ENCODE peak calls at places on chromosomes 6 and 20, in ten cellular contexts. B is epithelial cell of proximal tubule; U is esophagus squamous epithelium; Q is WTC11; G is HS-5; M is M059J; S is stimulated activated effector memory CD8-positive, alpha-beta T cell treated with anti-CD3 and anti-CD28 coated beads, Interleukin-12 subunit alpha, Interleukin-12 subunit beta, amount 100 ng/mL, for 72 hours; D is EL; Z is AG09319; F is iris pigment epithelial cell. A is an unnamed sample.

GRCh38 chr6:170165085-170165484 is 125.8 kb downstream of the DLL1 start:
- DNase-seq in B (no peak), U (no peak), Q (no peak), G (no peak), M (no peak), S (no peak), D (no peak), Z (no peak), F (no peak), A (no peak)

GRCh38 chr20:43379239-43379917 is 78.3 kb upstream of the SRSF6 start:
- DNase-seq in B (peak), U (no peak), Q (no peak), G (peak), M (peak), S (no peak), D (peak), Z (peak), F (peak), A (peak)

GRCh38 chr6:8054276-8054675 is 9.9 kb downstream of the BLOC1S5 start:
- DNase-seq in B (no peak), U (no peak), Q (no peak), G (no peak), M (no peak), S (no peak), D (no peak), Z (no peak), F (peak), A (no peak)

GRCh38 chr6:3326179-3326971 is 67.6 kb downstream of the PSMG4 start:
- DNase-seq in B (no peak), U (no peak), Q (no peak), G (no peak), M (no peak), S (no peak), D (no peak), Z (no peak), F (no peak), A (no peak)

GRCh38 chr6:153553627-153554026 is 422.5 kb upstream of the RGS17 start:
- DNase-seq in B (no peak), U (no peak), Q (peak), G (no peak), M (peak), S (no peak), D (no peak), Z (no peak), F (peak), A (peak)

GRCh38 chr6:45801471-45802289 is 214.0 kb downstream of the CLIC5 start:
- DNase-seq in B (no peak), U (no peak), Q (no peak), G (peak), M (peak), S (peak), D (no peak), Z (no peak), F (no peak), A (no peak)

GRCh38 chr6:10800810-10801209 is 37.5 kb downstream of the MAK start:
- DNase-seq in B (no peak), U (no peak), Q (no peak), G (peak), M (peak), S (no peak), D (peak), Z (peak), F (peak), A (peak)

GRCh38 chr20:49821850-49822249 is 9.2 kb downstream of the SLC9A8 start:
- DNase-seq in B (no peak), U (no peak), Q (no peak), G (peak), M (peak), S (no peak), D (peak), Z (peak), F (peak), A (peak)

GRCh38 chr6:73803562-73804221 is 107.7 kb downstream of the CD109 start:
- DNase-seq in B (peak), U (no peak), Q (peak), G (peak), M (peak), S (no peak), D (peak), Z (peak), F (peak), A (peak)

GRCh38 chr20:7879883-7880282 is 60.4 kb downstream of the HAO1 start:
- DNase-seq in B (no peak), U (no peak), Q (no peak), G (no peak), M (peak), S (no peak), D (no peak), Z (peak), F (peak), A (peak)

GRCh38 chr6:35719830-35720733 is 16.8 kb upstream of the ARMC12 start:
- DNase-seq in B (no peak), U (no peak), Q (peak), G (no peak), M (no peak), S (no peak), D (peak), Z (no peak), F (peak), A (peak)

GRCh38 chr6:16301511-16301910 is 63.1 kb downstream of the GMPR start:
- DNase-seq in B (no peak), U (no peak), Q (no peak), G (no peak), M (peak), S (no peak), D (no peak), Z (no peak), F (no peak), A (no peak)

GRCh38 chr20:35461620-35462019 is 6.2 kb downstream of the CEP250 start:
- DNase-seq in B (no peak), U (no peak), Q (no peak), G (no peak), M (no peak), S (no peak), D (no peak), Z (no peak), F (peak), A (no peak)

GRCh38 chr20:46176744-46177378 is 58.7 kb downstream of the CD40 start:
- DNase-seq in B (no peak), U (no peak), Q (no peak), G (no peak), M (no peak), S (no peak), D (no peak), Z (no peak), F (no peak), A (no peak)

GRCh38 chr6:144921206-144921975 is 636.3 kb downstream of the UTRN start:
- DNase-seq in B (peak), U (no peak), Q (no peak), G (no peak), M (no peak), S (no peak), D (no peak), Z (no peak), F (no peak), A (no peak)

GRCh38 chr6:117078624-117079023 is 186.7 kb upstream of the VGLL2 start:
- DNase-seq in B (no peak), U (no peak), Q (no peak), G (no peak), M (no peak), S (no peak), D (no peak), Z (no peak), F (no peak), A (no peak)

GRCh38 chr6:118660218-118660569 is 8.8 kb upstream of the CEP85L start:
- DNase-seq in B (no peak), U (no peak), Q (no peak), G (no peak), M (no peak), S (no peak), D (peak), Z (no peak), F (peak), A (peak)

GRCh38 chr6:138691595-138692057 is 81.9 kb upstream of the CCDC28A start:
- DNase-seq in B (peak), U (no peak), Q (no peak), G (peak), M (peak), S (no peak), D (peak), Z (peak), F (peak), A (peak)

GRCh38 chr6:57313711-57314471 is 3.5 kb upstream of the PRIM2 start:
- DNase-seq in B (peak), U (no peak), Q (no peak), G (peak), M (peak), S (no peak), D (peak), Z (peak), F (peak), A (peak)

GRCh38 chr6:19159087-19159486 is 678.1 kb upstream of the ID4 start:
- DNase-seq in B (no peak), U (no peak), Q (no peak), G (no peak), M (no peak), S (no peak), D (no peak), Z (no peak), F (peak), A (no peak)

GRCh38 chr6:106745824-106746610 is 116.6 kb downstream of the QRSL1 start:
- DNase-seq in B (no peak), U (no peak), Q (no peak), G (no peak), M (peak), S (no peak), D (peak), Z (no peak), F (peak), A (peak)

GRCh38 chr6:53397283-53397682 is 48.5 kb upstream of the ELOVL5 start:
- DNase-seq in B (no peak), U (no peak), Q (no peak), G (no peak), M (no peak), S (no peak), D (no peak), Z (no peak), F (no peak), A (no peak)

GRCh38 chr6:160299559-160299958 is 40.9 kb upstream of the SLC22A2 start:
- DNase-seq in B (no peak), U (no peak), Q (no peak), G (no peak), M (no peak), S (no peak), D (no peak), Z (no peak), F (no peak), A (no peak)

GRCh38 chr6:63573899-63574553 is 1.7 kb downstream of the LOC128125822 start:
- DNase-seq in B (no peak), U (no peak), Q (peak), G (peak), M (peak), S (peak), D (peak), Z (no peak), F (peak), A (peak)

GRCh38 chr20:44990425-44990824 is 24.1 kb downstream of the STK4 start:
- DNase-seq in B (no peak), U (no peak), Q (no peak), G (no peak), M (peak), S (peak), D (peak), Z (no peak), F (peak), A (peak)